ENCODE peak calls at places on chromosomes 7 and 10, in seven cellular contexts. B is mesenchymal stem cell; S is psoas muscle; D is neural progenitor cell; C is PC-9; G is CD4-positive, CD25-positive, alpha-beta regulatory T cell; X is CD8-positive, alpha-beta T cell. K is an unnamed sample. For H3K4me1, the result is how much of the 10 kb centered on the place peaks cover.

GRCh38 chr10:127463548-127463947 is 85.6 kb upstream of the NPS start:
- DNase-seq in B (no peak), S (no peak), D (no peak), C (no peak), G (no peak), X (no peak), K (no peak)

GRCh38 chr7:159096736-159097581 is 47.7 kb downstream of the VIPR2 start:
- DNase-seq in B (no peak), S (peak), D (no peak), C (no peak), G (no peak), X (no peak), K (no peak)

GRCh38 chr7:107703219-107703618 is 40.7 kb upstream of the CBLL1 start:
- DNase-seq in B (no peak), S (no peak), D (no peak), C (no peak), G (no peak), X (no peak), K (no peak)

GRCh38 chr10:97356918-97357317 is 22.4 kb upstream of the FRAT2 start:
- DNase-seq in B (no peak), S (no peak), D (no peak), C (no peak), G (no peak), X (no peak), K (no peak)

GRCh38 chr10:125982256-125982948 is 86.0 kb downstream of the FANK1 start:
- DNase-seq in B (peak), S (no peak), D (peak), C (peak), G (peak), X (no peak), K (peak)

GRCh38 chr10:1217237-1217587 is 161.0 kb downstream of the WDR37 start:
- DNase-seq in B (no peak), S (no peak), D (no peak), C (no peak), G (no peak), X (no peak), K (no peak)

GRCh38 chr10:7956508-7956907 is 98.0 kb upstream of the GATA3 start:
- DNase-seq in B (peak), S (no peak), D (no peak), C (no peak), G (no peak), X (no peak), K (peak)

GRCh38 chr7:98296833-98297232 is 15.3 kb downstream of the BRI3 start:
- DNase-seq in B (no peak), S (no peak), D (no peak), C (no peak), G (no peak), X (no peak), K (no peak)

GRCh38 chr7:28068811-28069216 is 111.8 kb downstream of the JAZF1 start:
- DNase-seq in B (peak), S (no peak), D (no peak), C (no peak), G (no peak), X (no peak), K (no peak)

GRCh38 chr7:25482631-25483030 is 254.3 kb upstream of the NPVF start:
- DNase-seq in B (peak), S (no peak), D (no peak), C (no peak), G (no peak), X (no peak), K (no peak)

GRCh38 chr7:91953618-91954017 is 13.0 kb downstream of the AKAP9 start:
- DNase-seq in B (peak), S (no peak), D (peak), C (no peak), G (no peak), X (no peak), K (no peak)

GRCh38 chr7:132228240-132228639 is 348.0 kb downstream of the PLXNA4 start:
- DNase-seq in B (no peak), S (no peak), D (no peak), C (no peak), G (no peak), X (no peak), K (no peak)

GRCh38 chr7:29019275-29019820 is 61.2 kb upstream of the TRIL start:
- DNase-seq in B (no peak), S (no peak), D (no peak), C (no peak), G (no peak), X (no peak), K (no peak)

GRCh38 chr7:54946271-54946670 is 72.5 kb upstream of the EGFR start:
- DNase-seq in B (no peak), S (no peak), D (no peak), C (no peak), G (no peak), X (no peak), K (no peak)

GRCh38 chr7:18018296-18019205 is 9.1 kb downstream of the PRPS1L1 start:
- DNase-seq in B (peak), S (no peak), D (no peak), C (no peak), G (no peak), X (no peak), K (no peak)

GRCh38 chr7:133753513-133753912 is 373.6 kb upstream of the LRGUK start:
- DNase-seq in B (no peak), S (no peak), D (no peak), C (peak), G (no peak), X (no peak), K (no peak)

GRCh38 chr10:125991009-125991788 is 94.8 kb downstream of the FANK1 start:
- DNase-seq in B (no peak), S (no peak), D (no peak), C (no peak), G (no peak), X (no peak), K (no peak)

GRCh38 chr10:101840102-101840684 is 3.4 kb downstream of the KCNIP2 start:
- DNase-seq in B (peak), S (no peak), D (peak), C (no peak), G (no peak), X (no peak), K (peak)

GRCh38 chr7:127107601-127108007 is 145.1 kb downstream of the GRM8 start:
- DNase-seq in B (peak), S (no peak), D (peak), C (peak), G (peak), X (no peak), K (peak)

GRCh38 chr10:13099144-13099665 is 758 bp upstream of the OPTN start:
- DNase-seq in B (peak), S (peak), D (peak), C (peak), G (peak), X (no peak), K (peak)

GRCh38 chr7:81769891-81770818 is at the start of gene HGF:
- DNase-seq in B (peak), S (peak), D (peak), C (no peak), G (no peak), X (no peak), K (peak)

GRCh38 chr7:2143981-2144595 is 88.7 kb downstream of the MAD1L1 start:
- DNase-seq in B (no peak), S (no peak), D (no peak), C (no peak), G (no peak), X (no peak), K (no peak)

GRCh38 chr10:6055929-6056328 is 6.2 kb downstream of the IL2RA start:
- DNase-seq in B (no peak), S (no peak), D (no peak), C (no peak), G (no peak), X (no peak), K (no peak)

GRCh38 chr7:2123916-2124315 is 108.8 kb downstream of the MAD1L1 start:
- DNase-seq in B (no peak), S (no peak), D (no peak), C (no peak), G (no peak), X (no peak), K (no peak)

GRCh38 chr7:66768865-66769832 is 28.6 kb downstream of the RABGEF1 start:
- DNase-seq in B (peak), S (no peak), D (no peak), C (no peak), G (no peak), X (no peak), K (no peak)

GRCh38 chr7:44637788-44638594 is 31.6 kb downstream of the OGDH start:
- DNase-seq in B (peak), S (peak), D (no peak), C (peak), G (peak), X (peak), K (peak)

GRCh38 chr7:88344956-88345832 is 38.5 kb upstream of the STEAP4 start:
- DNase-seq in B (no peak), S (peak), D (peak), C (no peak), G (no peak), X (no peak), K (peak)

GRCh38 chr10:79179404-79180309 is 110.9 kb downstream of the ZMIZ1 start:
- DNase-seq in B (peak), S (no peak), D (peak), C (no peak), G (no peak), X (no peak), K (peak)

GRCh38 chr7:145009866-145010265 is 174.0 kb upstream of the TPK1 start:
- DNase-seq in B (no peak), S (no peak), D (no peak), C (no peak), G (no peak), X (no peak), K (no peak)

GRCh38 chr10:118992496-118992895 is 37.0 kb upstream of the NANOS1 start:
- DNase-seq in B (no peak), S (no peak), D (no peak), C (no peak), G (no peak), X (no peak), K (no peak)

GRCh38 chr7:50206521-50207250 is 97.8 kb upstream of the IKZF1 start:
- DNase-seq in B (no peak), S (no peak), D (no peak), C (no peak), G (peak), X (peak), K (peak)

GRCh38 chr7:7505936-7506335 is 29.7 kb downstream of the COL28A1 start:
- DNase-seq in B (no peak), S (no peak), D (no peak), C (no peak), G (no peak), X (no peak), K (no peak)

GRCh38 chr7:26584964-26585650 is 279.3 kb downstream of the SKAP2 start:
- DNase-seq in B (no peak), S (no peak), D (no peak), C (no peak), G (no peak), X (no peak), K (no peak)

GRCh38 chr10:50613726-50614443 is 9.9 kb downstream of the SGMS1 start:
- DNase-seq in B (no peak), S (no peak), D (no peak), C (peak), G (no peak), X (no peak), K (no peak)

GRCh38 chr10:50607526-50607925 is 16.2 kb downstream of the SGMS1 start:
- DNase-seq in B (no peak), S (no peak), D (no peak), C (no peak), G (no peak), X (no peak), K (no peak)

GRCh38 chr10:50613150-50613549 is 10.6 kb downstream of the SGMS1 start:
- DNase-seq in B (no peak), S (no peak), D (no peak), C (no peak), G (no peak), X (no peak), K (no peak)

GRCh38 chr10:50614444-50615137 is 9.2 kb downstream of the SGMS1 start:
- DNase-seq in B (no peak), S (no peak), D (peak), C (peak), G (peak), X (no peak), K (no peak)

GRCh38 chr10:50610364-50610763 is 13.4 kb downstream of the SGMS1 start:
- DNase-seq in B (no peak), S (no peak), D (no peak), C (no peak), G (no peak), X (no peak), K (no peak)
- H3K4me1 ChIP-seq in B (under half), S (half or more), D (under half), C (under half), G (under half), X (under half), K (under half)

DNA sequence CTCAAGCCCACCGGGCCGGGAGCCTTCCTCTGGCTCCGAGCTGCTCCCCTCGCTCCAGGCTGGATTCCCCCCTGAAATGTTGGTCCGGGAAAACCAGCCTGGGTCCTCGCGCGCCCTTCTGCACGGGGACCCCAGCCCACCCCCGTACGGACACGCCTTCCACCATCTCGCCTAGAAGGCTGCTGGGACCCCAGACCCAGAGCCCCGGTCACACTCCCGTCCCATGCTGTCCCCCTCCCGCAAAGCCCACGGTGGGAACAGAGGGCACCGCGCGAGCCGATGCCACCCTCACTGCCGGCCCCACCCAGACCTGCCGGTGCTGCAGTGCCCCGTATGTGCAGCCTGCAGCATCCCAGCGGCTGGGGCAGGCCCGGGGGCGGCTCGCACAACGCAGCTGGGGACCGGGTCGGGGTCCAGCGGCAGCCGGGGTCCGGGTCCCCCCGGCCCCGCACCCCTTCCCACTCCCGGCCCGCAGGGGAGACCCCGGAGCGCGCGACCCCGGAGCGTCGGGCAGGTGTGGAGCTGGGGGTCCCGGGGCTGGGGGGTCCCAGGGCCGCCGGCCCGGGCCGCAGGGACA is 871 bp downstream of the SPOCK2 start:
- DNase-seq in B (no peak), S (no peak), D (peak), C (no peak), G (peak), X (no peak), K (no peak)
- H3K27ac ChIP-seq in B (no peak), S (peak), D (no peak), C (no peak), G (peak), X (peak), K (no peak)

DNA sequence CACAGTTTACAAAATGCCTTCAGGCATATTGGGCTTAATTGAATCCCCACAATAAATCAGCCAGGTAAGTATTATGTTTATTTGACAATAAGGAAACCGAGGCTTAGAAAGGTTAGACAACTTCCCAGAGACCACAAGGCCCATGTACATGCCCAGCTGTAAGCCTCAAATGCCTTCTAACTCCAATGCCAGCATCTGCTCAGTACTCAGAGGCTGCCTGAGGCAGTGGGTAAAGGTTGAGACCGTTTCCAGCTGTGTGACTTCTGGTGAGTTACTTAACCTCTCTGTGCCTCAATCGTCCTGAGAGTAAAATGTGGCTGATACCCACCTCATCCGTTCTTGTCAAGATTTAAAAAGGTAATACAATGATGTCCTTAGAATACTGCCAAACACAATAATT is 3.7 kb downstream of the HIP1 start:
- DNase-seq in B (no peak), S (no peak), D (no peak), C (no peak), G (no peak), X (no peak), K (no peak)
- H3K4me1 ChIP-seq in B (under half), S (under half), D (under half), C (under half), G (under half), X (under half), K (under half)

GRCh38 chr10:35194906-35195305 is 68.3 kb downstream of the CREM start:
- DNase-seq in B (peak), S (no peak), D (no peak), C (no peak), G (peak), X (no peak), K (peak)
- H3K27ac ChIP-seq in B (peak), S (peak), D (no peak), C (peak), G (peak), X (peak), K (peak)

GRCh38 chr10:124707546-124707945 is 36.6 kb downstream of the FAM53B start:
- DNase-seq in B (peak), S (no peak), D (no peak), C (no peak), G (no peak), X (no peak), K (no peak)
- H3K4me1 ChIP-seq in B (under half), S (half or more), D (under half), C (under half), G (half or more), X (under half), K (under half)

GRCh38 chr7:138126928-138127327 is 50.7 kb downstream of the AKR1D1 start:
- DNase-seq in B (no peak), S (no peak), D (no peak), C (no peak), G (no peak), X (no peak), K (no peak)

GRCh38 chr7:138129551-138130165 is 53.4 kb downstream of the AKR1D1 start:
- DNase-seq in B (no peak), S (no peak), D (no peak), C (no peak), G (no peak), X (no peak), K (no peak)

GRCh38 chr7:138125119-138125518 is 48.9 kb downstream of the AKR1D1 start:
- DNase-seq in B (peak), S (no peak), D (no peak), C (no peak), G (no peak), X (no peak), K (peak)

GRCh38 chr7:138125598-138126111 is 49.4 kb downstream of the AKR1D1 start:
- DNase-seq in B (peak), S (no peak), D (no peak), C (no peak), G (no peak), X (no peak), K (peak)

DNA sequence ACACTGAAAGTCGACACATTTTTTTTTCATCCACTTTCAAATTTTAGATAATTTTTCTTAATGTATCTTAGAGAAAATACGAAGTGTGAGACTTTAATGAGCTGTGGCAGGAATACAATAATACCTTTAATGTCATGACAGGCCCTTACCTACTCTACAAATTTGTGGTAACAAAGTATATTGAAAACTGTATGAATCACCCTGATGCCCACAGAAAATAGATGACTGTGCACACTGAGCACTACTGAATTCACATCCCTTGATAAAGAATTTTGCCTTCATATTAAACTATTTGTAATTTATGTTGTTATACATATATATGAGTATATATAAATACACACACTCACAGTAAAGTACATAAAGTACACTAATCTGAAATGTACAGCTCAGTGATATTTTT is 51.7 kb downstream of the AKR1D1 start:
- DNase-seq in B (no peak), S (no peak), D (no peak), C (no peak), G (no peak), X (no peak), K (no peak)
- H3K27ac ChIP-seq in B (no peak), S (no peak), D (no peak), C (no peak), G (no peak), X (no peak), K (no peak)

GRCh38 chr10:88787463-88787862 is 15.1 kb upstream of the LIPM start:
- DNase-seq in B (no peak), S (no peak), D (no peak), C (no peak), G (no peak), X (no peak), K (no peak)
- H3K4me1 ChIP-seq in B (under half), S (under half), D (under half), C (under half), G (under half), X (under half), K (under half)

DNA sequence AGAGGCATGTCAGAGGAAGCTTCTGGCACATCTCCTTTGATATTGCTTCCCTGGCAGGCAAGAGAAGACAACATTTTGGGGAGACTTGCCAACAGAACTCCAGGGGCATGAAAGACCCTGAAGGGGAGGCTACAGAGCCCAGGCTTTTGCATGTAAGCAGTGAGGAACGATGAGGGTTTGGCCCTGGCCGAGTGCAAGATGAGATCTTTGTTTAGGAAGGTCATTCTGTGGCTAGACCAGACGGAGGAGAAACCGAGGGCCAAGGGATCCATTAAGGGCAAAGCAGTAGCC is 3.8 kb downstream of the SVIL start:
- DNase-seq in B (no peak), S (no peak), D (no peak), C (no peak), G (no peak), X (no peak), K (no peak)
- H3K27ac ChIP-seq in B (no peak), S (peak), D (no peak), C (peak), G (no peak), X (no peak), K (no peak)

GRCh38 chr7:120993011-120993574 is 4.6 kb downstream of the CPED1 start:
- DNase-seq in B (no peak), S (no peak), D (no peak), C (no peak), G (no peak), X (no peak), K (peak)
- H3K4me1 ChIP-seq in B (under half), S (under half), D (under half), C (under half), G (under half), X (under half), K (half or more)

K was measured in A673.